ENCODE peak calls at places on chromosomes 1 and 21, in four cellular contexts. One of them, this sample, is unnamed.
A peak's percentile ranks its signal among the peaks of the same experiment; 100 is the strongest.

GRCh38 chr1:6241107-6241886 is 2.7 kb upstream of the HES3 start:
- DNase-seq in T follicular helper cell: no peak
- DNase-seq in neuronal stem cell: no peak
- DNase-seq in tibial artery: no peak
- DNase-seq in this sample: no peak

GRCh38 chr1:118504867-118505266 is 319.8 kb upstream of the SPAG17 start:
- DNase-seq in T follicular helper cell: no peak
- DNase-seq in neuronal stem cell: no peak
- DNase-seq in tibial artery: no peak
- DNase-seq in this sample: no peak

GRCh38 chr1:52551476-52552235 is 1.2 kb downstream of the TUT4 start:
- DNase-seq in T follicular helper cell: peak; percentile 31
- DNase-seq in neuronal stem cell: peak; percentile 29
- DNase-seq in tibial artery: no peak
- DNase-seq in this sample: no peak

GRCh38 chr1:219938706-219939105 is 10.3 kb upstream of the SLC30A10 start:
- DNase-seq in T follicular helper cell: no peak
- DNase-seq in neuronal stem cell: no peak
- DNase-seq in tibial artery: no peak
- DNase-seq in this sample: no peak

GRCh38 chr21:42414928-42415769 is 11.4 kb downstream of the UBASH3A start:
- DNase-seq in T follicular helper cell: peak; percentile 88
- DNase-seq in neuronal stem cell: no peak
- DNase-seq in tibial artery: no peak
- DNase-seq in this sample: no peak

GRCh38 chr1:200179126-200179780 is 151.7 kb downstream of the NR5A2 start:
- DNase-seq in T follicular helper cell: no peak
- DNase-seq in neuronal stem cell: no peak
- DNase-seq in tibial artery: no peak
- DNase-seq in this sample: no peak

GRCh38 chr1:110229348-110230001 is 19.4 kb downstream of the KCNC4 start:
- DNase-seq in T follicular helper cell: no peak
- DNase-seq in neuronal stem cell: no peak
- DNase-seq in tibial artery: no peak
- DNase-seq in this sample: no peak

GRCh38 chr1:209403921-209404320 is 179.6 kb upstream of the CAMK1G start:
- DNase-seq in T follicular helper cell: no peak
- DNase-seq in neuronal stem cell: no peak
- DNase-seq in tibial artery: no peak
- DNase-seq in this sample: no peak

GRCh38 chr1:180040034-180040433 is 85.4 kb downstream of the CEP350 start:
- DNase-seq in T follicular helper cell: no peak
- DNase-seq in neuronal stem cell: no peak
- DNase-seq in tibial artery: no peak
- DNase-seq in this sample: no peak

GRCh38 chr1:175172503-175172902 is 20.1 kb downstream of the KIAA0040 start:
- DNase-seq in T follicular helper cell: no peak
- DNase-seq in neuronal stem cell: no peak
- DNase-seq in tibial artery: no peak
- DNase-seq in this sample: no peak

GRCh38 chr1:153963850-153964331 is 554 bp upstream of the SLC39A1 start:
- DNase-seq in T follicular helper cell: no peak
- DNase-seq in neuronal stem cell: peak; percentile 69
- DNase-seq in tibial artery: no peak
- DNase-seq in this sample: no peak

GRCh38 chr1:17185485-17185860 is 19.5 kb upstream of the PADI1 start:
- DNase-seq in T follicular helper cell: no peak
- DNase-seq in neuronal stem cell: no peak
- DNase-seq in tibial artery: no peak
- DNase-seq in this sample: no peak

GRCh38 chr1:202625416-202626360 is 84.6 kb downstream of the SYT2 start:
- DNase-seq in T follicular helper cell: peak; percentile 31
- DNase-seq in neuronal stem cell: no peak
- DNase-seq in tibial artery: peak; percentile 51
- DNase-seq in this sample: peak; percentile 93

GRCh38 chr1:41950820-41951219 is 32.1 kb upstream of the HIVEP3 start:
- DNase-seq in T follicular helper cell: no peak
- DNase-seq in neuronal stem cell: no peak
- DNase-seq in tibial artery: no peak
- DNase-seq in this sample: no peak

GRCh38 chr1:76802094-76802493 is 65.2 kb upstream of the ST6GALNAC5 start:
- DNase-seq in T follicular helper cell: no peak
- DNase-seq in neuronal stem cell: no peak
- DNase-seq in tibial artery: no peak
- DNase-seq in this sample: no peak

GRCh38 chr1:200535605-200536004 is 84.9 kb downstream of the KIF14 start:
- DNase-seq in T follicular helper cell: peak; percentile 5
- DNase-seq in neuronal stem cell: no peak
- DNase-seq in tibial artery: no peak
- DNase-seq in this sample: no peak

GRCh38 chr1:235632538-235633219 is 16.9 kb downstream of the GNG4 start:
- DNase-seq in T follicular helper cell: no peak
- DNase-seq in neuronal stem cell: no peak
- DNase-seq in tibial artery: no peak
- DNase-seq in this sample: no peak

GRCh38 chr1:157090196-157090647 is 9.4 kb downstream of the ETV3L start:
- DNase-seq in T follicular helper cell: peak; percentile 79
- DNase-seq in neuronal stem cell: peak; percentile 81
- DNase-seq in tibial artery: peak; percentile 87
- DNase-seq in this sample: peak; percentile 90

GRCh38 chr1:43858324-43858723 is 75.3 kb upstream of the ARTN start:
- DNase-seq in T follicular helper cell: no peak
- DNase-seq in neuronal stem cell: peak; percentile 17
- DNase-seq in tibial artery: peak; percentile 57
- DNase-seq in this sample: peak; percentile 80